ENCODE peak calls at places on chromosomes 16 and 17, in eight cellular contexts. H, E, C, U, Z, V, S and Q are unnamed samples.

GRCh38 chr16:21242756-21243155 is 9.3 kb downstream of the ANKS4B start:
- DNase-seq in H (no peak), E (no peak), C (no peak), U (no peak), Z (no peak), V (no peak), S (no peak), Q (no peak)

GRCh38 chr17:47915667-47916242 is 19.7 kb downstream of the SP2 start:
- DNase-seq in H (no peak), E (no peak), C (no peak), U (no peak), Z (no peak), V (no peak), S (no peak), Q (no peak)

GRCh38 chr16:20255002-20255401 is 72.3 kb downstream of the GP2 start:
- DNase-seq in H (no peak), E (no peak), C (no peak), U (no peak), Z (no peak), V (no peak), S (no peak), Q (no peak)

GRCh38 chr17:81959362-81960129 is 1.4 kb downstream of the NOTUM start:
- DNase-seq in H (peak), E (peak), C (peak), U (peak), Z (no peak), V (peak), S (peak), Q (peak)

GRCh38 chr16:88350922-88351321 is 31.8 kb upstream of the ZNF469 start:
- DNase-seq in H (no peak), E (no peak), C (no peak), U (no peak), Z (no peak), V (no peak), S (no peak), Q (no peak)

GRCh38 chr17:80926601-80927250 is 64.9 kb upstream of the CHMP6 start:
- DNase-seq in H (no peak), E (no peak), C (no peak), U (no peak), Z (no peak), V (no peak), S (no peak), Q (no peak)

GRCh38 chr17:2347805-2348685 is 10.7 kb downstream of the SGSM2 start:
- DNase-seq in H (peak), E (peak), C (no peak), U (no peak), Z (peak), V (peak), S (no peak), Q (peak)

GRCh38 chr17:33944826-33945225 is 310.3 kb upstream of the CCL2 start:
- DNase-seq in H (no peak), E (no peak), C (no peak), U (no peak), Z (no peak), V (no peak), S (no peak), Q (no peak)

GRCh38 chr16:2981899-2982250 is 1.6 kb upstream of the PKMYT1 start:
- DNase-seq in H (no peak), E (no peak), C (no peak), U (no peak), Z (no peak), V (no peak), S (no peak), Q (no peak)

GRCh38 chr17:51231999-51232398 is 27.9 kb downstream of the MBTD1 start:
- DNase-seq in H (no peak), E (no peak), C (no peak), U (no peak), Z (no peak), V (no peak), S (no peak), Q (no peak)

GRCh38 chr16:30353438-30354129 is 1.5 kb downstream of the CD2BP2 start:
- DNase-seq in H (no peak), E (no peak), C (no peak), U (no peak), Z (no peak), V (no peak), S (no peak), Q (no peak)

GRCh38 chr17:36668824-36669223 is 67.4 kb downstream of the MRM1 start:
- DNase-seq in H (no peak), E (no peak), C (no peak), U (no peak), Z (no peak), V (no peak), S (no peak), Q (no peak)

GRCh38 chr17:20997711-20998570 is 44.9 kb downstream of the USP22 start:
- DNase-seq in H (no peak), E (no peak), C (no peak), U (no peak), Z (no peak), V (no peak), S (no peak), Q (no peak)

GRCh38 chr17:49511810-49512209 is 16.7 kb downstream of the NGFR start:
- DNase-seq in H (no peak), E (no peak), C (no peak), U (no peak), Z (no peak), V (no peak), S (no peak), Q (no peak)

GRCh38 chr17:77490361-77491183 is 349.8 kb downstream of the SEC14L1 start:
- DNase-seq in H (no peak), E (no peak), C (no peak), U (no peak), Z (no peak), V (no peak), S (no peak), Q (no peak)

GRCh38 chr17:41620583-41621434 is 3.6 kb downstream of the KRT17 start:
- DNase-seq in H (no peak), E (no peak), C (no peak), U (no peak), Z (no peak), V (no peak), S (no peak), Q (no peak)

GRCh38 chr16:67833035-67833417 is 9.1 kb upstream of the THAP11 start:
- DNase-seq in H (no peak), E (no peak), C (no peak), U (no peak), Z (peak), V (no peak), S (no peak), Q (peak)

GRCh38 chr16:54178491-54178976 is 108.1 kb downstream of the IRX3 start:
- DNase-seq in H (peak), E (no peak), C (no peak), U (no peak), Z (no peak), V (no peak), S (no peak), Q (no peak)